ENCODE peak calls at places on chromosome 18, in ten cellular contexts. N is AG08396; D is germinal center; E is COLO829; K is omental fat pad; U is activated T-cell treated with anti-CD3 and anti-CD28 coated beads for 1 hour; W is A172; M is stimulated activated CD8-positive, alpha-beta memory T cell treated with anti-CD3 and anti-CD28 coated beads, Interleukin-15, amount 100 ng/mL, for 48 hours; V is substantia nigra; G is mucosa of descending colon. O is an unnamed sample.

GRCh38 chr18:9614401-9615279 is at the start of gene PPP4R1:
- DNase-seq in N (peak), D (peak), E (no peak), K (peak), U (peak), W (peak), M (peak), V (peak), G (peak), O (peak)

GRCh38 chr18:21242141-21243040 is at the start of gene GREB1L:
- DNase-seq in N (peak), D (peak), E (peak), K (no peak), U (no peak), W (peak), M (peak), V (no peak), G (peak), O (peak)

GRCh38 chr18:63131106-63131943 is 188.2 kb downstream of the BCL2 start:
- DNase-seq in N (peak), D (peak), E (peak), K (no peak), U (peak), W (peak), M (peak), V (no peak), G (peak), O (peak)

GRCh38 chr18:27355308-27355707 is 170.2 kb upstream of the CHST9 start:
- DNase-seq in N (no peak), D (no peak), E (no peak), K (no peak), U (no peak), W (no peak), M (no peak), V (no peak), G (no peak), O (no peak)

GRCh38 chr18:56563568-56563967 is 74.8 kb downstream of the TXNL1 start:
- DNase-seq in N (no peak), D (no peak), E (no peak), K (no peak), U (no peak), W (no peak), M (no peak), V (no peak), G (no peak), O (no peak)

GRCh38 chr18:6885992-6886823 is 156.7 kb downstream of the ARHGAP28 start:
- DNase-seq in N (peak), D (peak), E (peak), K (no peak), U (no peak), W (peak), M (no peak), V (no peak), G (peak), O (no peak)

GRCh38 chr18:9658111-9658641 is 43.8 kb upstream of the PPP4R1 start:
- DNase-seq in N (no peak), D (no peak), E (no peak), K (no peak), U (no peak), W (no peak), M (no peak), V (no peak), G (no peak), O (no peak)

GRCh38 chr18:54163458-54163857 is 61.0 kb downstream of the MBD2 start:
- DNase-seq in N (no peak), D (no peak), E (no peak), K (no peak), U (no peak), W (no peak), M (no peak), V (no peak), G (no peak), O (no peak)

GRCh38 chr18:35478520-35479435 is 19.0 kb downstream of the INO80C start:
- DNase-seq in N (peak), D (no peak), E (peak), K (no peak), U (no peak), W (peak), M (peak), V (no peak), G (peak), O (no peak)

GRCh38 chr18:72727038-72727690 is 140.6 kb downstream of the NETO1 start:
- DNase-seq in N (no peak), D (no peak), E (no peak), K (no peak), U (no peak), W (peak), M (no peak), V (no peak), G (no peak), O (no peak)

GRCh38 chr18:57427429-57428181 is 7.6 kb upstream of the ONECUT2 start:
- DNase-seq in N (peak), D (no peak), E (no peak), K (no peak), U (no peak), W (no peak), M (no peak), V (no peak), G (no peak), O (no peak)

GRCh38 chr18:9048808-9049494 is 53.5 kb upstream of the NDUFV2 start:
- DNase-seq in N (no peak), D (no peak), E (no peak), K (no peak), U (no peak), W (peak), M (no peak), V (no peak), G (no peak), O (no peak)

GRCh38 chr18:68839701-68840100 is 41.8 kb downstream of the CCDC102B start:
- DNase-seq in N (no peak), D (no peak), E (no peak), K (no peak), U (no peak), W (no peak), M (no peak), V (no peak), G (no peak), O (no peak)

GRCh38 chr18:9814431-9814830 is 71.3 kb upstream of the TXNDC2 start:
- DNase-seq in N (peak), D (no peak), E (no peak), K (no peak), U (no peak), W (peak), M (no peak), V (no peak), G (no peak), O (no peak)

GRCh38 chr18:46336278-46337205 is 232.4 kb downstream of the HAUS1 start:
- DNase-seq in N (no peak), D (no peak), E (no peak), K (no peak), U (no peak), W (no peak), M (no peak), V (no peak), G (no peak), O (no peak)

GRCh38 chr18:36697905-36698304 is 130.9 kb downstream of the TPGS2 start:
- DNase-seq in N (peak), D (no peak), E (no peak), K (no peak), U (no peak), W (peak), M (no peak), V (no peak), G (no peak), O (no peak)

GRCh38 chr18:1056404-1056803 is 151.7 kb downstream of the ADCYAP1 start:
- DNase-seq in N (no peak), D (no peak), E (no peak), K (no peak), U (no peak), W (no peak), M (no peak), V (no peak), G (no peak), O (no peak)

GRCh38 chr18:1732143-1732542 is 827.5 kb downstream of the ADCYAP1 start:
- DNase-seq in N (no peak), D (no peak), E (no peak), K (no peak), U (no peak), W (no peak), M (no peak), V (no peak), G (no peak), O (no peak)

GRCh38 chr18:22563098-22563707 is 145.5 kb upstream of the CTAGE1 start:
- DNase-seq in N (peak), D (peak), E (peak), K (no peak), U (no peak), W (peak), M (no peak), V (no peak), G (peak), O (peak)

GRCh38 chr18:58161659-58162058 is 117.6 kb downstream of the NEDD4L start:
- DNase-seq in N (no peak), D (no peak), E (no peak), K (no peak), U (no peak), W (peak), M (no peak), V (no peak), G (peak), O (no peak)

GRCh38 chr18:31954349-31954748 is 11.4 kb upstream of the TRAPPC8 start:
- DNase-seq in N (no peak), D (no peak), E (no peak), K (no peak), U (no peak), W (peak), M (no peak), V (no peak), G (peak), O (peak)

GRCh38 chr18:63470751-63471150 is 6.0 kb upstream of the SERPINB5 start:
- DNase-seq in N (no peak), D (no peak), E (no peak), K (no peak), U (no peak), W (no peak), M (no peak), V (no peak), G (no peak), O (no peak)

GRCh38 chr18:66872277-66872676 is 268.4 kb upstream of the CDH19 start:
- DNase-seq in N (no peak), D (no peak), E (peak), K (no peak), U (no peak), W (no peak), M (no peak), V (no peak), G (no peak), O (no peak)

O was measured in Peyer's patch.